ENCODE peak calls at places on chromosomes 3 and 15, in five cellular contexts. X is endothelial cell, D is HTR-8/SVneo, I is A673, G is B cell. L is an unnamed sample.

GRCh38 chr3:8972614-8973013 is 9.3 kb upstream of the RAD18 start:
- DNase-seq in X (no peak), D (peak; percentile 36), I (peak; percentile 83), G (no peak), L (no peak)

GRCh38 chr3:193912621-193913178 is 223.2 kb upstream of the HES1 start:
- DNase-seq in X (no peak), D (no peak), I (no peak), G (no peak), L (no peak)

GRCh38 chr15:101013769-101014223 is 94.6 kb downstream of the LRRK1 start:
- DNase-seq in X (no peak), D (no peak), I (no peak), G (no peak), L (no peak)

GRCh38 chr3:138594150-138594934 is at the start of gene CEP70:
- DNase-seq in X (peak; percentile 92), D (peak; percentile 89), I (peak; percentile 96), G (peak; percentile 88), L (peak; percentile 76)

GRCh38 chr3:179297971-179298725 is 24.7 kb upstream of the ZNF639 start:
- DNase-seq in X (no peak), D (no peak), I (no peak), G (no peak), L (no peak)

GRCh38 chr3:43071313-43071893 is 34.5 kb downstream of the POMGNT2 start:
- DNase-seq in X (no peak), D (no peak), I (peak; percentile 2), G (no peak), L (no peak)

GRCh38 chr3:144586382-144586781 is 614.8 kb downstream of the DIPK2A start:
- DNase-seq in X (no peak), D (no peak), I (peak; percentile 16), G (no peak), L (peak; percentile 26)

GRCh38 chr3:45631486-45631885 is 36.9 kb downstream of the LIMD1 start:
- DNase-seq in X (peak; percentile 49), D (no peak), I (no peak), G (peak; percentile 41), L (no peak)

GRCh38 chr15:75666823-75667501 is 19.2 kb downstream of the SNX33 start:
- DNase-seq in X (no peak), D (peak; percentile 91), I (peak; percentile 88), G (no peak), L (peak; percentile 98)

GRCh38 chr3:98812851-98813374 is 49.8 kb downstream of the ST3GAL6 start:
- DNase-seq in X (no peak), D (peak; percentile 22), I (peak; percentile 52), G (no peak), L (no peak)

GRCh38 chr3:25830373-25831305 is 40.7 kb downstream of the OXSM start:
- DNase-seq in X (no peak), D (no peak), I (peak; percentile 84), G (no peak), L (no peak)

GRCh38 chr3:105827959-105828358 is 40.9 kb downstream of the CBLB start:
- DNase-seq in X (peak; percentile 22), D (peak; percentile 51), I (peak; percentile 81), G (no peak), L (peak; percentile 92)

GRCh38 chr3:187183210-187183862 is 13.9 kb upstream of the RTP1 start:
- DNase-seq in X (no peak), D (no peak), I (peak; percentile 80), G (no peak), L (peak; percentile 14)

GRCh38 chr3:168495251-168495650 is 399.5 kb upstream of the GOLIM4 start:
- DNase-seq in X (no peak), D (no peak), I (no peak), G (no peak), L (no peak)

GRCh38 chr3:10970306-10970979 is 22.1 kb upstream of the SLC6A1 start:
- DNase-seq in X (no peak), D (no peak), I (no peak), G (no peak), L (no peak)

GRCh38 chr3:54870423-54870822 is 57.4 kb downstream of the LRTM1 start:
- DNase-seq in X (no peak), D (peak; percentile 85), I (peak; percentile 11), G (no peak), L (peak; percentile 98)

GRCh38 chr15:77022646-77023575 is 28.0 kb downstream of the PSTPIP1 start:
- DNase-seq in X (no peak), D (no peak), I (no peak), G (no peak), L (no peak)

GRCh38 chr15:81347910-81348309 is 24.0 kb upstream of the STARD5 start:
- DNase-seq in X (no peak), D (no peak), I (no peak), G (no peak), L (no peak)

GRCh38 chr3:72347819-72348319 is 500.4 kb downstream of the SHQ1 start:
- DNase-seq in X (no peak), D (peak; percentile 61), I (no peak), G (no peak), L (peak; percentile 40)

GRCh38 chr15:28191832-28192231 is 92.7 kb upstream of the OCA2 start:
- DNase-seq in X (no peak), D (no peak), I (no peak), G (no peak), L (peak; percentile 37)

GRCh38 chr3:186937017-186937875 is 6.9 kb downstream of the ST6GAL1 start:
- DNase-seq in X (no peak), D (no peak), I (no peak), G (no peak), L (no peak)

GRCh38 chr15:64343222-64343621 is 12.8 kb downstream of the CSNK1G1 start:
- DNase-seq in X (no peak), D (no peak), I (peak; percentile 23), G (no peak), L (no peak)

GRCh38 chr3:169268286-169268776 is 395.2 kb downstream of the MECOM start:
- DNase-seq in X (no peak), D (no peak), I (no peak), G (no peak), L (no peak)

GRCh38 chr3:194688207-194688711 is 2.6 kb downstream of the FAM43A start:
- DNase-seq in X (peak; percentile 51), D (peak; percentile 40), I (peak; percentile 34), G (peak; percentile 85), L (no peak)

GRCh38 chr15:41969851-41970431 is 2.4 kb downstream of the EHD4 start:
- DNase-seq in X (no peak), D (no peak), I (peak; percentile 94), G (peak; percentile 53), L (no peak)

GRCh38 chr15:62071711-62072308 is 5.0 kb downstream of the C2CD4A start:
- DNase-seq in X (no peak), D (peak; percentile 26), I (peak; percentile 66), G (no peak), L (no peak)

GRCh38 chr15:64155802-64156651 is 4.5 kb downstream of the SNX22 start:
- DNase-seq in X (no peak), D (no peak), I (no peak), G (no peak), L (no peak)

GRCh38 chr15:34318277-34319079 is 19.1 kb downstream of the SLC12A6 start:
- DNase-seq in X (peak; percentile 21), D (peak; percentile 59), I (peak; percentile 79), G (peak; percentile 66), L (no peak)

GRCh38 chr3:49895791-49896190 is 7.9 kb downstream of the MST1R start:
- DNase-seq in X (no peak), D (no peak), I (no peak), G (no peak), L (no peak)

GRCh38 chr3:32146669-32147315 is 40.4 kb downstream of the GPD1L start:
- DNase-seq in X (no peak), D (no peak), I (no peak), G (no peak), L (no peak)

GRCh38 chr3:15339786-15340215 is 7.4 kb upstream of the SH3BP5 start:
- DNase-seq in X (no peak), D (peak; percentile 46), I (peak; percentile 88), G (no peak), L (no peak)

GRCh38 chr15:61659571-61660190 is 400.6 kb downstream of the VPS13C start:
- DNase-seq in X (no peak), D (no peak), I (no peak), G (no peak), L (no peak)

GRCh38 chr3:53160660-53161344 is at the start of gene PRKCD:
- DNase-seq in X (peak; percentile 57), D (peak; percentile 87), I (peak; percentile 45), G (peak; percentile 80), L (no peak)

GRCh38 chr3:87173776-87174175 is 53.3 kb upstream of the CHMP2B start:
- DNase-seq in X (no peak), D (no peak), I (peak; percentile 15), G (no peak), L (no peak)

GRCh38 chr3:151345854-151346253 is 16.5 kb upstream of the P2RY13 start:
- DNase-seq in X (no peak), D (peak; percentile 9), I (no peak), G (no peak), L (peak; percentile 34)

GRCh38 chr15:29896062-29896461 is 73.8 kb upstream of the TJP1 start:
- DNase-seq in X (no peak), D (no peak), I (peak; percentile 6), G (no peak), L (no peak)

GRCh38 chr15:39287322-39288195 is 293.3 kb upstream of the THBS1 start:
- DNase-seq in X (no peak), D (no peak), I (peak; percentile 5), G (no peak), L (no peak)

L was measured in non-pigmented ciliary epithelial cell.